ENCODE peak calls at places on chromosomes 2 and 18, in nine cellular contexts. Y, X, S, A, V, J, Q, K and P are unnamed samples.

GRCh38 chr2:12430036-12430795 is 286.5 kb upstream of the TRIB2 start:
- DNase-seq in Y (no peak), X (no peak), S (no peak), A (no peak), V (peak; percentile 72), J (peak; percentile 29), Q (no peak), K (no peak), P (no peak)

GRCh38 chr2:163665817-163666216 is 70.0 kb downstream of the FIGN start:
- DNase-seq in Y (no peak), X (no peak), S (no peak), A (peak; percentile 45), V (peak; percentile 69), J (no peak), Q (no peak), K (no peak), P (no peak)

GRCh38 chr2:111036042-111036441 is 84.7 kb upstream of the BCL2L11 start:
- DNase-seq in Y (no peak), X (no peak), S (peak; percentile 56), A (no peak), V (no peak), J (no peak), Q (no peak), K (no peak), P (no peak)

GRCh38 chr2:98545591-98545990 is 62.7 kb downstream of the COA5 start:
- DNase-seq in Y (no peak), X (no peak), S (no peak), A (no peak), V (no peak), J (no peak), Q (no peak), K (no peak), P (no peak)

GRCh38 chr2:193584522-193584938 is 1389.8 kb upstream of the TMEFF2 start:
- DNase-seq in Y (no peak), X (peak; percentile 55), S (peak; percentile 51), A (peak; percentile 5), V (peak; percentile 48), J (no peak), Q (no peak), K (no peak), P (no peak)

GRCh38 chr2:12110074-12110473 is 363.6 kb downstream of the LPIN1 start:
- DNase-seq in Y (no peak), X (no peak), S (no peak), A (no peak), V (peak; percentile 10), J (no peak), Q (no peak), K (no peak), P (no peak)

GRCh38 chr2:229835601-229836283 is 86.1 kb downstream of the TRIP12 start:
- DNase-seq in Y (no peak), X (no peak), S (no peak), A (no peak), V (peak; percentile 69), J (peak; percentile 45), Q (no peak), K (no peak), P (no peak)

GRCh38 chr2:207845202-207845864 is 75.6 kb upstream of the FZD5 start:
- DNase-seq in Y (no peak), X (peak; percentile 46), S (no peak), A (no peak), V (no peak), J (no peak), Q (no peak), K (no peak), P (no peak)

GRCh38 chr2:213147550-213147949 is 3.9 kb downstream of the IKZF2 start:
- DNase-seq in Y (no peak), X (no peak), S (peak; percentile 81), A (no peak), V (no peak), J (no peak), Q (no peak), K (no peak), P (no peak)

GRCh38 chr18:4582677-4583076 is 127.6 kb upstream of the DLGAP1 start:
- DNase-seq in Y (no peak), X (no peak), S (no peak), A (no peak), V (no peak), J (no peak), Q (no peak), K (no peak), P (no peak)

GRCh38 chr2:47631840-47632398 is 151.0 kb upstream of the MSH6 start:
- DNase-seq in Y (no peak), X (no peak), S (no peak), A (no peak), V (peak; percentile 68), J (peak; percentile 38), Q (no peak), K (peak; percentile 46), P (no peak)

GRCh38 chr18:46213295-46213694 is 109.1 kb downstream of the HAUS1 start:
- DNase-seq in Y (no peak), X (no peak), S (peak; percentile 41), A (no peak), V (peak; percentile 9), J (no peak), Q (no peak), K (no peak), P (no peak)

GRCh38 chr2:46534589-46534988 is 55.2 kb downstream of the TMEM247 start:
- DNase-seq in Y (no peak), X (no peak), S (peak; percentile 46), A (no peak), V (no peak), J (no peak), Q (no peak), K (no peak), P (no peak)

GRCh38 chr2:42585779-42586178 is 17.3 kb downstream of the MTA3 start:
- DNase-seq in Y (no peak), X (peak; percentile 35), S (no peak), A (no peak), V (no peak), J (no peak), Q (no peak), K (no peak), P (no peak)

GRCh38 chr2:52341732-52342131 is 1309.8 kb upstream of the NRXN1 start:
- DNase-seq in Y (no peak), X (no peak), S (no peak), A (no peak), V (no peak), J (no peak), Q (no peak), K (no peak), P (no peak)

GRCh38 chr2:233208382-233209116 is 42.9 kb upstream of the ATG16L1 start:
- DNase-seq in Y (no peak), X (no peak), S (no peak), A (no peak), V (no peak), J (no peak), Q (no peak), K (no peak), P (no peak)

GRCh38 chr2:32678825-32679224 is 51.0 kb downstream of the TTC27 start:
- DNase-seq in Y (no peak), X (no peak), S (no peak), A (no peak), V (peak; percentile 47), J (peak; percentile 28), Q (no peak), K (no peak), P (no peak)
- TF ChIP-seq CTCF in Y (no peak), X (peak; percentile 5), S (no peak), A (no peak), V (no peak), J (no peak), Q (no peak), K (no peak), P (no peak)

GRCh38 chr2:7749895-7750559 is 832.8 kb downstream of the RNF144A start:
- DNase-seq in Y (no peak), X (no peak), S (no peak), A (no peak), V (no peak), J (no peak), Q (no peak), K (no peak), P (no peak)

GRCh38 chr2:7748717-7749415 is 831.7 kb downstream of the RNF144A start:
- DNase-seq in Y (peak; percentile 41), X (no peak), S (peak; percentile 78), A (peak; percentile 10), V (peak; percentile 31), J (no peak), Q (no peak), K (no peak), P (no peak)

GRCh38 chr2:7744827-7745226 is 827.6 kb downstream of the RNF144A start:
- DNase-seq in Y (no peak), X (no peak), S (no peak), A (no peak), V (peak; percentile 75), J (no peak), Q (peak; percentile 36), K (no peak), P (no peak)

GRCh38 chr2:7742301-7742700 is 825.1 kb downstream of the RNF144A start:
- DNase-seq in Y (no peak), X (no peak), S (no peak), A (no peak), V (no peak), J (no peak), Q (no peak), K (no peak), P (no peak)

GRCh38 chr2:7745369-7745768 is 828.2 kb downstream of the RNF144A start:
- DNase-seq in Y (peak; percentile 27), X (no peak), S (no peak), A (no peak), V (peak; percentile 33), J (no peak), Q (no peak), K (no peak), P (no peak)
- H3K4me3 ChIP-seq in Y (no peak overlapping the region), X (no peak overlapping the region), S (no peak overlapping the region), A (no peak overlapping the region), V (no peak overlapping the region), J (no peak overlapping the region), Q (no peak overlapping the region), K (no peak overlapping the region), P (no peak overlapping the region)

DNA sequence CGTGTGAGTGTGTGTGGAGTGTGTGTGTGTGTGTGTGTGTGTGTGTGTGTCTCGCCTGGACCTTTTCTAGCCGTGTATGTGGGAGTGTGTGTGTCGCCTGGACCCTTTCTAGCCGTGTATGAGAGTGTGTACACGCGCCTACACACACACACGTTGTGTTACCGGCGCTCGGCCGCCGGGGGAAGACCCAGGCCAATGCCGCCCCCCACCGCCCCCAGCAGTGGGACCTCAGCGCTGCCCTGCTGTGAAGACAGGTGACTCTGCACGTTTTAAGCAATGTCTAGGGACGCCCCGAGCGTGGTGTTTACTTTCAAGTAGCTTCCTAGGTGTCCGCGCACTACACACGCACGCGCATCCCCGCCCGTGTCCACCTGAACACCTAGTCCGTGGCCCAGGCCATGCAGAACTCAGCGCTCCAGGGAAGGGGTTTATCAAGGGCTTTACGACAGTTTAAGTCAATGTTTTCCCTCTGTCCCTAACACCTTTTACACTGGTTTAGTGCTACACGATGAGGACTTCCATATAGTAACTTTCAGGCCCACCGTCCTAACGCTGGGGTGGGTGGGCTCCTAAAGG is 1.2 kb upstream of the BCL2 start:
- DNase-seq in Y (peak; percentile 57), X (peak; percentile 39), S (peak; percentile 73), A (no peak), V (peak; percentile 42), J (no peak), Q (no peak), K (peak; percentile 73), P (no peak)
- TF ChIP-seq CTCF in Y (no peak), X (no peak), S (no peak), A (no peak), V (no peak), J (no peak), Q (no peak), K (no peak), P (no peak)

DNA sequence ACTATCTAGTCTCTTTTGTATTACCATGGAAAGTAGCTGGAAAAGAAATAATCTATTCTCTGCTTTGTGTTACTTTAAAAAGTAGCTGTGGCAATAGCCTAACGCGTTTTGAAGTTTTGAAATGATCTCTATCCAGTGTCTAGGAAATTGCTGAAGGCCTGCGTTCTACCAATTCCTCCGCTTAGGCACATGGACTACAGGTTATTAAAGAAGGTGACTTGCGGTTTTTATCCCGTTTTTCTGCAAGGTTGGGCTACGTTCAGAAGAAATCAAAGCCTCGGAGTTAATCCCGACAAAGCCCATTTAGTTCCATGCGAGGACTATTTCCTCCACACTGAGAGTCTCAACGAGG is 636 bp upstream of the UBXN4 start:
- DNase-seq in Y (no peak), X (no peak), S (no peak), A (no peak), V (no peak), J (no peak), Q (no peak), K (no peak), P (no peak)
- H3K4me3 ChIP-seq in Y (no peak overlapping the region), X (no peak overlapping the region), S (no peak overlapping the region), A (no peak overlapping the region), V (no peak overlapping the region), J (no peak overlapping the region), Q (no peak overlapping the region), K (no peak overlapping the region), P (no peak overlapping the region)